ENCODE peak calls at places on chromosomes 16 and 17, in eight cellular contexts. R is upper lobe of right lung; T is effector memory CD4-positive, alpha-beta T cell; L is CD8-positive, alpha-beta memory T cell; M is body of pancreas; P is A549; Z is cardiac muscle cell; Y is right lobe of liver. K is an unnamed sample. For H3K4me1, the result is how much of the 10 kb centered on the place peaks cover.

GRCh38 chr17:79027274-79027924 is 3.4 kb downstream of the C1QTNF1 start:
- DNase-seq in P (no peak), M (peak), Z (no peak), L (no peak), R (peak), T (no peak), Y (no peak), K (no peak)

GRCh38 chr17:41049110-41049509 is 2.0 kb upstream of the KRTAP2-1 start:
- DNase-seq in Z (no peak), Y (no peak), T (no peak), P (no peak), L (no peak), R (no peak), M (no peak), K (no peak)

GRCh38 chr16:63947022-63947421 is 1174.8 kb downstream of the CDH11 start:
- DNase-seq in Y (no peak), R (no peak), L (no peak), Z (no peak), T (no peak), M (no peak), P (no peak), K (no peak)

GRCh38 chr16:80253741-80254140 is 287.1 kb upstream of the DYNLRB2 start:
- DNase-seq in M (no peak), R (no peak), Z (no peak), Y (no peak), P (no peak), T (no peak), L (no peak), K (no peak)

GRCh38 chr16:19400709-19401108 is 17.0 kb upstream of the TMC5 start:
- DNase-seq in R (no peak), Z (no peak), T (no peak), M (peak), Y (no peak), P (no peak), L (no peak), K (no peak)

GRCh38 chr17:62895256-62895649 is 70.8 kb upstream of the TANC2 start:
- DNase-seq in R (no peak), Y (no peak), M (no peak), T (no peak), Z (no peak), L (no peak), P (no peak), K (no peak)

GRCh38 chr17:968812-969766 is 10.5 kb downstream of the NXN start:
- DNase-seq in M (no peak), L (no peak), Y (no peak), R (no peak), P (no peak), T (no peak), Z (no peak), K (no peak)

GRCh38 chr16:77594057-77594456 is 128.3 kb upstream of the NUDT7 start:
- DNase-seq in P (no peak), L (no peak), T (no peak), Y (no peak), Z (no peak), R (no peak), M (no peak), K (no peak)

GRCh38 chr17:1847191-1847590 is 17.4 kb downstream of the RPA1 start:
- DNase-seq in L (no peak), P (no peak), M (no peak), Z (no peak), T (no peak), R (no peak), Y (no peak), K (no peak)

GRCh38 chr17:55577687-55578086 is 66.4 kb upstream of the SMIM36 start:
- DNase-seq in Z (no peak), Y (no peak), R (peak), P (no peak), L (no peak), T (no peak), M (no peak), K (no peak)

GRCh38 chr16:57863434-57864160 is 61.3 kb upstream of the KIFC3 start:
- DNase-seq in Z (peak), Y (peak), M (peak), P (peak), L (no peak), T (no peak), R (peak), K (no peak)

GRCh38 chr17:67386965-67387551 is 10.0 kb downstream of the PITPNC1 start:
- DNase-seq in P (peak), Y (no peak), R (peak), M (peak), T (peak), L (peak), Z (peak), K (peak)

GRCh38 chr17:40345161-40346034 is 19.1 kb downstream of the GJD3 start:
- DNase-seq in T (no peak), P (peak), Z (peak), M (peak), R (peak), Y (peak), L (peak), K (peak)

GRCh38 chr16:22070361-22071351 is 21.7 kb upstream of the VWA3A start:
- DNase-seq in Y (no peak), P (no peak), M (peak), L (no peak), R (no peak), Z (peak), T (no peak), K (no peak)

GRCh38 chr17:64658931-64659330 is 3.2 kb downstream of the SMURF2 start:
- DNase-seq in R (no peak), L (no peak), M (no peak), T (no peak), P (no peak), Y (no peak), Z (peak), K (no peak)

GRCh38 chr17:28940675-28941074 is 10.6 kb downstream of the PHF12 start:
- DNase-seq in P (no peak), T (no peak), R (no peak), Z (no peak), L (no peak), M (no peak), Y (no peak), K (no peak)

GRCh38 chr17:59332890-59333377 is 1.5 kb downstream of the YPEL2 start:
- DNase-seq in Y (no peak), P (no peak), Z (peak), L (no peak), M (peak), R (no peak), T (no peak), K (no peak)

GRCh38 chr17:81045590-81046095 is 10.7 kb downstream of the BAIAP2 start:
- DNase-seq in P (no peak), Z (no peak), R (no peak), L (no peak), Y (no peak), M (no peak), T (no peak), K (no peak)

GRCh38 chr17:27956601-27957445 is 63.7 kb upstream of the LYRM9 start:
- DNase-seq in Y (no peak), L (no peak), R (no peak), T (no peak), M (peak), Z (peak), P (no peak), K (no peak)

GRCh38 chr16:87761020-87761506 is 4.7 kb downstream of the KLHDC4 start:
- DNase-seq in M (no peak), T (no peak), L (no peak), P (no peak), Y (no peak), Z (no peak), R (no peak), K (no peak)

GRCh38 chr17:46834846-46835245 is 16.4 kb upstream of the WNT3 start:
- DNase-seq in P (no peak), L (no peak), R (no peak), Y (no peak), T (no peak), Z (no peak), M (no peak), K (no peak)

GRCh38 chr16:81997738-81998137 is 13.5 kb downstream of the SDR42E1 start:
- DNase-seq in P (peak), Y (no peak), Z (peak), R (no peak), T (no peak), M (peak), L (no peak), K (no peak)

GRCh38 chr17:52982331-52982730 is 823.8 kb upstream of the CA10 start:
- DNase-seq in R (no peak), P (no peak), Z (no peak), Y (no peak), M (no peak), L (no peak), T (no peak), K (no peak)
- H3K4me1 ChIP-seq in R (under half), P (under half), Z (under half), Y (under half), M (under half), L (under half), T (under half), K (under half)

DNA sequence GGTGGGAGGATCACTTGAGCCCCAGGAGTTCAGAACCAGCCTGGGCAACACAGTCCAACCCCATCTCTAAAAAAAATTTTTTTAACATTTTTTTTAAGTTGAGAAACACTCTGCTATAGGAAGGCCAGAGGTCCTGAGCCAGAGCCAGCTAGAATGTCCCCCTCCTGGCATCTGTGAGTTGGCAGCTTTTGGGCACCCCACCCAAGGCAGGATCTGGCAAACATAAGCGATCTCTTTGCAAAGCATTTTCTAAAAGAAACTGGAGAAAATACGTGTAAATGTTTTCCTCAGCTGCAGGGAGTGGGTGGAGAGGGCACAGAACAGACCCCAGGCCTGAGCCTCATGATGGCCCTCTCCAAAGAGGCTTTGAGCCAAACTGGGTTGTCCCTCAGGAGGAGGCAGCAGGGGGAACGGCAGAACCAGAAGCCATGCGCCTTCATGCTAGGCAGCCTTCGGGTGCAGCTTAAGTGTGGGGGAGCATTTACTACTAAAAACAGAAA is 11.7 kb downstream of the CAVIN1 start:
- DNase-seq in T (no peak), R (no peak), Y (no peak), L (no peak), P (no peak), Z (no peak), M (no peak), K (no peak)
- H3K4me3 ChIP-seq in T (no peak), R (no peak), Y (no peak), L (no peak), P (no peak), Z (no peak), M (no peak), K (no peak)

DNA sequence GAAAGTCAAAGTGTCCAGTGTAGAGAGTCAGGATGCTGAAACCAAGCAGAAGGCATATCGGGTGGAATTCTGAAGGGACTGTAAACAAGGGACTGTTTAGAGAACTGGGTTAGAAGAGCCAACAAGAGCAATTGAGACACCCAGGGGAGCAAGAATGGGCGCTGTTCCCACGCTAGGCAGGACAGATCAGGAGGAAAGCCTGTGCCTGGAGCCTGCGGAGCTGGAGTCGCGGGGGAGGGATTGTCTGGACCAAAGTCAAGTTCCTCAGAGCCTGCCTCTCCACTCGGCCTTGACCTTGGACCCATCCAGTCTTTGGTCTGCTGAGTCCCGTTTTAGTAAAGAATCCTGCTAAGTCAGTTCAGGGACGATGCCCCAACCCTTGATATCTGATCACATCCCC is 14.7 kb upstream of the KLHL36 start:
- DNase-seq in Z (peak), R (peak), P (no peak), T (no peak), M (peak), Y (peak), L (no peak), K (no peak)
- H3K27ac ChIP-seq in Z (no peak), R (no peak), P (no peak), T (no peak), M (no peak), Y (no peak), L (no peak), K (no peak)

GRCh38 chr16:20814761-20815160 is 8.4 kb downstream of the REXO5 start:
- DNase-seq in R (no peak), T (no peak), P (no peak), Z (no peak), M (no peak), Y (no peak), L (no peak), K (peak)
- H3K4me1 ChIP-seq in R (under half), T (under half), P (under half), Z (under half), M (under half), Y (under half), L (under half), K (under half)

GRCh38 chr17:43637563-43638323 is 24.0 kb downstream of the MEOX1 start:
- DNase-seq in Z (no peak), T (no peak), M (no peak), L (no peak), Y (no peak), R (no peak), P (no peak), K (no peak)

GRCh38 chr17:43632231-43632630 is 29.5 kb downstream of the MEOX1 start:
- DNase-seq in L (no peak), T (no peak), M (no peak), Y (no peak), Z (no peak), R (no peak), P (no peak), K (no peak)

GRCh38 chr17:43636446-43636845 is 25.3 kb downstream of the MEOX1 start:
- DNase-seq in T (no peak), P (no peak), Z (no peak), L (no peak), Y (no peak), M (no peak), R (no peak), K (no peak)

GRCh38 chr17:43634681-43635125 is 27.0 kb downstream of the MEOX1 start:
- DNase-seq in L (no peak), Z (peak), P (no peak), Y (no peak), R (no peak), T (no peak), M (peak), K (no peak)
- H3K4me3 ChIP-seq in L (no peak), Z (no peak), P (no peak), Y (no peak), R (no peak), T (no peak), M (no peak), K (no peak)

GRCh38 chr16:70691223-70692129 is 5.6 kb upstream of the MTSS2 start:
- DNase-seq in L (no peak), R (no peak), Z (peak), T (no peak), Y (peak), P (no peak), M (peak), K (no peak)
- H3K27ac ChIP-seq in L (no peak), R (peak), Z (peak), T (no peak), Y (peak), P (peak), M (peak), K (no peak)